ENCODE peak calls at places on chromosomes 12 and 14, in four cellular contexts. One of them, this sample, is unnamed.

GRCh38 chr12:125944446-125944845 is 879.2 kb downstream of the AACS start:
- DNase-seq in bronchial epithelial cell: peak
- DNase-seq in activated naive CD4-positive, alpha-beta T cell treated with anti-CD3 and anti-CD28 coated beads, Interleukin-2, amount 50 U/mL, for 16 hours: no peak
- DNase-seq in stimulated activated CD8-positive, alpha-beta memory T cell treated with anti-CD3 and anti-CD28 coated beads, Interleukin-2, amount 100 ng/mL, for 48 hours: no peak
- DNase-seq in this sample: no peak

GRCh38 chr14:61581340-61581739 is 114.0 kb upstream of the HIF1A start:
- DNase-seq in stimulated activated CD8-positive, alpha-beta memory T cell treated with anti-CD3 and anti-CD28 coated beads, Interleukin-2, amount 100 ng/mL, for 48 hours: no peak
- DNase-seq in activated naive CD4-positive, alpha-beta T cell treated with anti-CD3 and anti-CD28 coated beads, Interleukin-2, amount 50 U/mL, for 16 hours: no peak
- DNase-seq in bronchial epithelial cell: no peak
- DNase-seq in this sample: no peak

GRCh38 chr14:65169351-65169750 is 67.0 kb upstream of the MAX start:
- DNase-seq in activated naive CD4-positive, alpha-beta T cell treated with anti-CD3 and anti-CD28 coated beads, Interleukin-2, amount 50 U/mL, for 16 hours: no peak
- DNase-seq in stimulated activated CD8-positive, alpha-beta memory T cell treated with anti-CD3 and anti-CD28 coated beads, Interleukin-2, amount 100 ng/mL, for 48 hours: no peak
- DNase-seq in bronchial epithelial cell: peak
- DNase-seq in this sample: no peak

GRCh38 chr14:39673141-39674133 is 241.2 kb upstream of the FBXO33 start:
- DNase-seq in stimulated activated CD8-positive, alpha-beta memory T cell treated with anti-CD3 and anti-CD28 coated beads, Interleukin-2, amount 100 ng/mL, for 48 hours: no peak
- DNase-seq in activated naive CD4-positive, alpha-beta T cell treated with anti-CD3 and anti-CD28 coated beads, Interleukin-2, amount 50 U/mL, for 16 hours: no peak
- DNase-seq in bronchial epithelial cell: peak
- DNase-seq in this sample: no peak

GRCh38 chr12:112252184-112252583 is 126.8 kb downstream of the TRAFD1 start:
- DNase-seq in stimulated activated CD8-positive, alpha-beta memory T cell treated with anti-CD3 and anti-CD28 coated beads, Interleukin-2, amount 100 ng/mL, for 48 hours: no peak
- DNase-seq in activated naive CD4-positive, alpha-beta T cell treated with anti-CD3 and anti-CD28 coated beads, Interleukin-2, amount 50 U/mL, for 16 hours: no peak
- DNase-seq in bronchial epithelial cell: peak
- DNase-seq in this sample: no peak

GRCh38 chr14:55450124-55450523 is 9.7 kb upstream of the TBPL2 start:
- DNase-seq in bronchial epithelial cell: no peak
- DNase-seq in stimulated activated CD8-positive, alpha-beta memory T cell treated with anti-CD3 and anti-CD28 coated beads, Interleukin-2, amount 100 ng/mL, for 48 hours: no peak
- DNase-seq in activated naive CD4-positive, alpha-beta T cell treated with anti-CD3 and anti-CD28 coated beads, Interleukin-2, amount 50 U/mL, for 16 hours: no peak
- DNase-seq in this sample: no peak

GRCh38 chr12:835754-836493 is 83.5 kb downstream of the WNK1 start:
- DNase-seq in stimulated activated CD8-positive, alpha-beta memory T cell treated with anti-CD3 and anti-CD28 coated beads, Interleukin-2, amount 100 ng/mL, for 48 hours: no peak
- DNase-seq in bronchial epithelial cell: no peak
- DNase-seq in activated naive CD4-positive, alpha-beta T cell treated with anti-CD3 and anti-CD28 coated beads, Interleukin-2, amount 50 U/mL, for 16 hours: no peak
- DNase-seq in this sample: no peak

GRCh38 chr14:75917322-75918251 is 64.2 kb downstream of the TGFB3 start:
- DNase-seq in activated naive CD4-positive, alpha-beta T cell treated with anti-CD3 and anti-CD28 coated beads, Interleukin-2, amount 50 U/mL, for 16 hours: no peak
- DNase-seq in stimulated activated CD8-positive, alpha-beta memory T cell treated with anti-CD3 and anti-CD28 coated beads, Interleukin-2, amount 100 ng/mL, for 48 hours: no peak
- DNase-seq in bronchial epithelial cell: no peak
- DNase-seq in this sample: no peak

GRCh38 chr14:77111021-77111420 is 13.0 kb downstream of the CIPC start:
- DNase-seq in activated naive CD4-positive, alpha-beta T cell treated with anti-CD3 and anti-CD28 coated beads, Interleukin-2, amount 50 U/mL, for 16 hours: no peak
- DNase-seq in stimulated activated CD8-positive, alpha-beta memory T cell treated with anti-CD3 and anti-CD28 coated beads, Interleukin-2, amount 100 ng/mL, for 48 hours: no peak
- DNase-seq in bronchial epithelial cell: peak
- DNase-seq in this sample: peak

GRCh38 chr14:87186745-87187144 is 806.2 kb downstream of the GALC start:
- DNase-seq in stimulated activated CD8-positive, alpha-beta memory T cell treated with anti-CD3 and anti-CD28 coated beads, Interleukin-2, amount 100 ng/mL, for 48 hours: no peak
- DNase-seq in activated naive CD4-positive, alpha-beta T cell treated with anti-CD3 and anti-CD28 coated beads, Interleukin-2, amount 50 U/mL, for 16 hours: no peak
- DNase-seq in bronchial epithelial cell: no peak
- DNase-seq in this sample: no peak

GRCh38 chr12:115227137-115227615 is 543.2 kb upstream of the TBX3 start:
- DNase-seq in stimulated activated CD8-positive, alpha-beta memory T cell treated with anti-CD3 and anti-CD28 coated beads, Interleukin-2, amount 100 ng/mL, for 48 hours: no peak
- DNase-seq in bronchial epithelial cell: peak
- DNase-seq in activated naive CD4-positive, alpha-beta T cell treated with anti-CD3 and anti-CD28 coated beads, Interleukin-2, amount 50 U/mL, for 16 hours: no peak
- DNase-seq in this sample: no peak

GRCh38 chr12:9851927-9852326 is 17.2 kb downstream of the CLEC2B start:
- DNase-seq in activated naive CD4-positive, alpha-beta T cell treated with anti-CD3 and anti-CD28 coated beads, Interleukin-2, amount 50 U/mL, for 16 hours: no peak
- DNase-seq in bronchial epithelial cell: peak
- DNase-seq in stimulated activated CD8-positive, alpha-beta memory T cell treated with anti-CD3 and anti-CD28 coated beads, Interleukin-2, amount 100 ng/mL, for 48 hours: no peak
- DNase-seq in this sample: no peak

GRCh38 chr14:59044707-59045106 is 143.8 kb upstream of the DAAM1 start:
- DNase-seq in stimulated activated CD8-positive, alpha-beta memory T cell treated with anti-CD3 and anti-CD28 coated beads, Interleukin-2, amount 100 ng/mL, for 48 hours: no peak
- DNase-seq in activated naive CD4-positive, alpha-beta T cell treated with anti-CD3 and anti-CD28 coated beads, Interleukin-2, amount 50 U/mL, for 16 hours: no peak
- DNase-seq in bronchial epithelial cell: no peak
- DNase-seq in this sample: no peak

GRCh38 chr12:89542912-89543592 is 17.2 kb upstream of the POC1B start:
- DNase-seq in bronchial epithelial cell: peak
- DNase-seq in activated naive CD4-positive, alpha-beta T cell treated with anti-CD3 and anti-CD28 coated beads, Interleukin-2, amount 50 U/mL, for 16 hours: peak
- DNase-seq in stimulated activated CD8-positive, alpha-beta memory T cell treated with anti-CD3 and anti-CD28 coated beads, Interleukin-2, amount 100 ng/mL, for 48 hours: peak
- DNase-seq in this sample: peak

GRCh38 chr14:74038015-74038859 is 19.1 kb downstream of the BBOF1 start:
- DNase-seq in stimulated activated CD8-positive, alpha-beta memory T cell treated with anti-CD3 and anti-CD28 coated beads, Interleukin-2, amount 100 ng/mL, for 48 hours: no peak
- DNase-seq in activated naive CD4-positive, alpha-beta T cell treated with anti-CD3 and anti-CD28 coated beads, Interleukin-2, amount 50 U/mL, for 16 hours: no peak
- DNase-seq in bronchial epithelial cell: peak
- DNase-seq in this sample: no peak

GRCh38 chr14:68937790-68938514 is 41.1 kb downstream of the ACTN1 start:
- DNase-seq in bronchial epithelial cell: peak
- DNase-seq in activated naive CD4-positive, alpha-beta T cell treated with anti-CD3 and anti-CD28 coated beads, Interleukin-2, amount 50 U/mL, for 16 hours: peak
- DNase-seq in stimulated activated CD8-positive, alpha-beta memory T cell treated with anti-CD3 and anti-CD28 coated beads, Interleukin-2, amount 100 ng/mL, for 48 hours: no peak
- DNase-seq in this sample: peak

GRCh38 chr14:104551851-104552737 is 27.5 kb upstream of the C14orf180 start:
- DNase-seq in activated naive CD4-positive, alpha-beta T cell treated with anti-CD3 and anti-CD28 coated beads, Interleukin-2, amount 50 U/mL, for 16 hours: peak
- DNase-seq in stimulated activated CD8-positive, alpha-beta memory T cell treated with anti-CD3 and anti-CD28 coated beads, Interleukin-2, amount 100 ng/mL, for 48 hours: no peak
- DNase-seq in bronchial epithelial cell: no peak
- DNase-seq in this sample: no peak

GRCh38 chr12:116529048-116529447 is 30.1 kb upstream of the MAP1LC3B2 start:
- DNase-seq in bronchial epithelial cell: no peak
- DNase-seq in stimulated activated CD8-positive, alpha-beta memory T cell treated with anti-CD3 and anti-CD28 coated beads, Interleukin-2, amount 100 ng/mL, for 48 hours: no peak
- DNase-seq in activated naive CD4-positive, alpha-beta T cell treated with anti-CD3 and anti-CD28 coated beads, Interleukin-2, amount 50 U/mL, for 16 hours: no peak
- DNase-seq in this sample: peak

GRCh38 chr12:76135456-76135855 is 51.0 kb upstream of the NAP1L1 start:
- DNase-seq in stimulated activated CD8-positive, alpha-beta memory T cell treated with anti-CD3 and anti-CD28 coated beads, Interleukin-2, amount 100 ng/mL, for 48 hours: no peak
- DNase-seq in activated naive CD4-positive, alpha-beta T cell treated with anti-CD3 and anti-CD28 coated beads, Interleukin-2, amount 50 U/mL, for 16 hours: no peak
- DNase-seq in bronchial epithelial cell: no peak
- DNase-seq in this sample: no peak

GRCh38 chr12:6086316-6086715 is 38.2 kb downstream of the VWF start:
- DNase-seq in activated naive CD4-positive, alpha-beta T cell treated with anti-CD3 and anti-CD28 coated beads, Interleukin-2, amount 50 U/mL, for 16 hours: no peak
- DNase-seq in bronchial epithelial cell: no peak
- DNase-seq in stimulated activated CD8-positive, alpha-beta memory T cell treated with anti-CD3 and anti-CD28 coated beads, Interleukin-2, amount 100 ng/mL, for 48 hours: no peak
- DNase-seq in this sample: no peak

This sample was measured in PC-9.